ENCODE peak calls at places on chromosomes 3 and 15, in eight cellular contexts. Y, B, G, H, T, A, I and R are unnamed samples.
A peak's percentile ranks its signal among the peaks of the same experiment; 100 is the strongest.

GRCh38 chr3:174700736-174701135 is 158.4 kb upstream of the NAALADL2 start:
- DNase-seq in B (peak; percentile 17), A (no peak), H (no peak), I (no peak), Y (no peak), G (no peak), T (no peak), R (no peak)

GRCh38 chr3:148992027-148992634 is 791 bp downstream of the GYG1 start:
- DNase-seq in Y (no peak), B (peak; percentile 66), A (peak; percentile 32), T (peak; percentile 11), G (peak; percentile 35), I (no peak), H (peak; percentile 49), R (peak; percentile 61)

GRCh38 chr3:39934696-39935095 is 125.3 kb downstream of the MYRIP start:
- DNase-seq in G (no peak), H (no peak), I (no peak), Y (no peak), B (no peak), T (no peak), A (no peak), R (no peak)

GRCh38 chr15:78365931-78366330 is 25.8 kb downstream of the CRABP1 start:
- DNase-seq in B (no peak), T (no peak), H (no peak), A (no peak), I (peak; percentile 28), Y (no peak), G (no peak), R (no peak)

GRCh38 chr3:12405432-12406272 is 78.6 kb upstream of the TSEN2 start:
- DNase-seq in I (no peak), B (no peak), A (peak; percentile 60), G (peak; percentile 97), Y (no peak), H (peak; percentile 100), T (no peak), R (peak; percentile 60)

GRCh38 chr15:76343313-76343996 is 6.9 kb downstream of the ISL2 start:
- DNase-seq in H (no peak), Y (no peak), I (no peak), A (no peak), B (no peak), T (no peak), G (no peak), R (no peak)

GRCh38 chr15:56613826-56614225 is 119.5 kb downstream of the ZNF280D start:
- DNase-seq in I (no peak), A (no peak), Y (no peak), T (no peak), G (no peak), H (no peak), B (no peak), R (no peak)

GRCh38 chr3:187746479-187747335 is 1.4 kb upstream of the BCL6 start:
- DNase-seq in Y (no peak), H (peak; percentile 50), B (no peak), T (no peak), I (no peak), A (peak; percentile 26), G (peak; percentile 69), R (peak; percentile 43)

GRCh38 chr3:151112731-151113130 is 27.3 kb downstream of the MED12L start:
- DNase-seq in B (no peak), H (no peak), Y (no peak), G (no peak), T (no peak), A (no peak), I (no peak), R (no peak)

GRCh38 chr3:115792206-115792955 is 169.1 kb downstream of the GAP43 start:
- DNase-seq in B (no peak), G (no peak), H (peak; percentile 76), I (no peak), Y (peak; percentile 8), A (no peak), T (no peak), R (no peak)

GRCh38 chr15:56931674-56932507 is 13.4 kb downstream of the TCF12 start:
- DNase-seq in T (no peak), B (no peak), I (no peak), A (no peak), Y (no peak), G (peak; percentile 31), H (no peak), R (no peak)

GRCh38 chr3:82293867-82294266 is 532.4 kb upstream of the GBE1 start:
- DNase-seq in A (no peak), H (no peak), T (no peak), B (no peak), I (no peak), Y (no peak), G (no peak), R (no peak)

GRCh38 chr15:70974004-70974832 is 81.6 kb downstream of the LRRC49 start:
- DNase-seq in T (no peak), I (no peak), H (peak; percentile 58), B (peak; percentile 10), G (peak; percentile 82), A (peak; percentile 54), Y (no peak), R (no peak)

GRCh38 chr15:39542385-39543065 is 38.4 kb upstream of the THBS1 start:
- DNase-seq in B (no peak), T (no peak), I (no peak), A (no peak), H (no peak), G (no peak), Y (no peak), R (no peak)

GRCh38 chr15:74179101-74179841 is 5.8 kb downstream of the ISLR start:
- DNase-seq in H (peak; percentile 100), Y (no peak), I (no peak), A (peak; percentile 97), B (peak; percentile 66), T (no peak), G (peak; percentile 92), R (peak; percentile 27)

GRCh38 chr3:46663611-46664135 is 29.8 kb downstream of the ALS2CL start:
- DNase-seq in I (peak; percentile 27), T (no peak), A (no peak), B (peak; percentile 49), G (peak; percentile 5), H (peak; percentile 47), Y (no peak), R (no peak)

GRCh38 chr3:60025071-60026055 is 975.5 kb upstream of the CFAP20DC start:
- DNase-seq in B (no peak), A (no peak), H (no peak), Y (no peak), I (no peak), T (no peak), G (no peak), R (no peak)

GRCh38 chr3:71109241-71109976 is 474.1 kb downstream of the FOXP1 start:
- DNase-seq in G (peak; percentile 71), H (peak; percentile 76), A (peak; percentile 54), T (no peak), I (no peak), Y (no peak), B (no peak), R (no peak)

GRCh38 chr15:62901916-62902554 is 140.5 kb upstream of the TPM1 start:
- DNase-seq in T (no peak), Y (no peak), G (no peak), A (no peak), I (no peak), H (peak; percentile 80), B (no peak), R (no peak)

GRCh38 chr3:127990461-127990860 is 61.8 kb upstream of the SEC61A1 start:
- DNase-seq in I (no peak), A (no peak), Y (no peak), T (no peak), G (no peak), B (no peak), H (peak; percentile 63), R (no peak)

GRCh38 chr3:74539879-74540278 is 74.6 kb downstream of the CNTN3 start:
- DNase-seq in G (no peak), B (no peak), Y (no peak), I (no peak), H (no peak), T (no peak), A (no peak), R (no peak)

GRCh38 chr3:15428539-15428938 is 1.1 kb downstream of the EAF1 start:
- DNase-seq in I (no peak), H (peak; percentile 59), A (peak; percentile 69), T (no peak), B (no peak), G (peak; percentile 62), Y (no peak), R (no peak)

GRCh38 chr3:98564282-98565005 is 29.0 kb downstream of the CPOX start:
- DNase-seq in B (no peak), H (no peak), Y (no peak), I (no peak), T (no peak), A (no peak), G (no peak), R (no peak)

GRCh38 chr15:98937413-98938104 is 70.0 kb downstream of the PGPEP1L start:
- DNase-seq in H (no peak), Y (no peak), T (no peak), A (no peak), B (no peak), I (no peak), G (no peak), R (no peak)

GRCh38 chr3:61824553-61825135 is 263.3 kb downstream of the PTPRG start:
- DNase-seq in A (no peak), T (no peak), H (no peak), B (no peak), Y (no peak), I (no peak), G (no peak), R (no peak)

GRCh38 chr3:186915808-186916796 is 14.2 kb upstream of the ST6GAL1 start:
- DNase-seq in I (no peak), G (no peak), T (no peak), B (no peak), Y (no peak), A (no peak), H (no peak), R (no peak)

GRCh38 chr15:73962409-73962808 is 29.7 kb downstream of the STOML1 start:
- DNase-seq in G (no peak), B (no peak), H (peak; percentile 42), A (no peak), T (no peak), Y (no peak), I (no peak), R (no peak)

GRCh38 chr3:126731044-126731443 is 27.0 kb downstream of the CHCHD6 start:
- DNase-seq in H (no peak), T (no peak), G (no peak), I (peak; percentile 60), A (no peak), Y (no peak), B (no peak), R (no peak)

GRCh38 chr3:187765342-187765741 is 20.1 kb upstream of the BCL6 start:
- DNase-seq in I (no peak), G (no peak), T (no peak), H (peak; percentile 21), Y (no peak), B (no peak), A (no peak), R (no peak)